ENCODE peak calls at places on chromosomes 5 and 9, in ten cellular contexts. T is GM18507; I is naive thymus-derived CD8-positive, alpha-beta T cell; Z is GM06990; D is brain microvascular endothelial cell; Q is uterus; V is HFFc6; R is aorta; H is cardiac muscle cell; P is GM19239. K is an unnamed sample.

GRCh38 chr5:131981516-131981915 is 29.9 kb downstream of the ACSL6 start:
- DNase-seq in T (no peak), I (no peak), V (no peak), D (no peak), Q (no peak), H (no peak), R (no peak), Z (no peak), P (no peak), K (no peak)

GRCh38 chr5:172659909-172660628 is 19.0 kb downstream of the NEURL1B start:
- DNase-seq in T (no peak), Z (no peak), I (no peak), V (peak; percentile 86), P (no peak), H (peak; percentile 75), D (peak; percentile 87), R (peak; percentile 94), Q (peak; percentile 85), K (no peak)

GRCh38 chr9:5843450-5844249 is 10.7 kb upstream of the ERMP1 start:
- DNase-seq in Z (no peak), T (no peak), I (no peak), H (peak; percentile 58), V (peak; percentile 29), R (no peak), Q (no peak), P (no peak), D (no peak), K (peak; percentile 81)

GRCh38 chr9:135009711-135010362 is 77.6 kb upstream of the OLFM1 start:
- DNase-seq in P (no peak), Q (no peak), V (no peak), H (no peak), I (no peak), D (no peak), R (no peak), Z (no peak), T (no peak), K (no peak)

GRCh38 chr9:109166771-109167601 is at the start of gene FRRS1L:
- DNase-seq in P (no peak), D (no peak), V (no peak), T (no peak), H (peak; percentile 16), Z (no peak), Q (no peak), I (no peak), R (no peak), K (no peak)

GRCh38 chr5:71569748-71570509 is 17.2 kb upstream of the MCCC2 start:
- DNase-seq in Q (no peak), I (no peak), Z (no peak), D (no peak), H (no peak), V (no peak), T (no peak), R (no peak), P (no peak), K (no peak)

GRCh38 chr5:62312036-62312435 is 6.0 kb downstream of the KIF2A start:
- DNase-seq in Z (no peak), T (no peak), D (no peak), I (no peak), R (no peak), Q (no peak), H (no peak), V (peak; percentile 5), P (no peak), K (no peak)

GRCh38 chr9:68446836-68447235 is 90.4 kb downstream of the PGM5 start:
- DNase-seq in Z (no peak), P (no peak), H (no peak), D (no peak), Q (peak; percentile 80), I (no peak), R (peak; percentile 68), T (no peak), V (no peak), K (no peak)

GRCh38 chr9:4020038-4020746 is 279.7 kb downstream of the GLIS3 start:
- DNase-seq in Q (no peak), R (no peak), H (no peak), V (peak; percentile 9), P (no peak), D (no peak), T (no peak), Z (no peak), I (no peak), K (no peak)

GRCh38 chr9:91451431-91452270 is 28.0 kb upstream of the NFIL3 start:
- DNase-seq in Q (no peak), D (no peak), P (no peak), I (no peak), V (no peak), T (no peak), H (no peak), Z (no peak), R (no peak), K (no peak)

GRCh38 chr5:74595143-74595915 is 45.2 kb downstream of the ENC1 start:
- DNase-seq in D (peak; percentile 98), H (peak; percentile 93), R (no peak), V (peak; percentile 39), P (no peak), T (no peak), Z (no peak), I (no peak), Q (no peak), K (no peak)

GRCh38 chr9:136276716-136277115 is 27.2 kb downstream of the CCDC187 start:
- DNase-seq in R (no peak), P (no peak), D (no peak), Q (no peak), V (no peak), Z (no peak), I (no peak), H (no peak), T (no peak), K (no peak)

GRCh38 chr9:96398582-96399334 is 15.2 kb upstream of the SLC35D2 start:
- DNase-seq in Z (no peak), V (no peak), H (no peak), I (peak; percentile 39), T (no peak), Q (no peak), P (no peak), D (no peak), R (no peak), K (no peak)

GRCh38 chr9:136095028-136095494 is at the start of gene NACC2:
- DNase-seq in D (peak; percentile 22), R (peak; percentile 75), Q (peak; percentile 70), H (peak; percentile 65), P (peak; percentile 69), T (no peak), V (peak; percentile 30), I (no peak), Z (no peak), K (peak; percentile 69)

GRCh38 chr5:146681586-146681945 is 165.6 kb upstream of the GPR151 start:
- DNase-seq in I (no peak), Z (no peak), D (no peak), R (no peak), V (no peak), T (no peak), Q (no peak), P (no peak), H (no peak), K (no peak)

GRCh38 chr5:170154297-170154696 is 48.6 kb downstream of the FOXI1 start:
- DNase-seq in I (no peak), D (no peak), T (no peak), P (no peak), H (no peak), V (no peak), Z (no peak), R (no peak), Q (no peak), K (no peak)

GRCh38 chr5:15009420-15009819 is 137.8 kb upstream of the ANKH start:
- DNase-seq in Q (no peak), Z (no peak), V (peak; percentile 41), I (no peak), R (no peak), T (no peak), D (peak; percentile 83), H (peak; percentile 82), P (no peak), K (peak; percentile 87)

GRCh38 chr9:98580956-98581355 is 127.8 kb downstream of the GABBR2 start:
- DNase-seq in Q (no peak), I (no peak), H (no peak), D (no peak), R (no peak), P (no peak), V (no peak), Z (no peak), T (no peak), K (no peak)

GRCh38 chr5:168372351-168372946 is 81.0 kb downstream of the WWC1 start:
- DNase-seq in T (no peak), V (no peak), Q (no peak), I (no peak), D (no peak), P (no peak), H (no peak), Z (no peak), R (no peak), K (no peak)

GRCh38 chr5:163695817-163696216 is 190.4 kb downstream of the MAT2B start:
- DNase-seq in D (no peak), T (no peak), V (no peak), Z (no peak), I (no peak), Q (no peak), H (no peak), R (no peak), P (no peak), K (no peak)

GRCh38 chr5:172740483-172741205 is 30.4 kb downstream of the DUSP1 start:
- DNase-seq in V (peak; percentile 92), H (peak; percentile 95), T (no peak), R (peak; percentile 93), Z (no peak), Q (peak; percentile 75), D (peak; percentile 94), I (no peak), P (no peak), K (peak; percentile 65)